ENCODE peak calls at places on chromosomes 12 and 14, in five cellular contexts. One of them, this sample, is unnamed.

GRCh38 chr12:81086342-81086741 is 8.5 kb downstream of the ACSS3 start:
- DNase-seq in ELF-1: peak
- DNase-seq in T-helper 17 cell: no peak
- DNase-seq in NCI-H460: no peak
- DNase-seq in stimulated activated CD4-positive, alpha-beta T cell treated with anti-CD3 and anti-CD28 coated beads, Interleukin-2, amount 100 ng/mL, for 24 hours: no peak
- DNase-seq in this sample: no peak

GRCh38 chr12:25100738-25101445 is 94.1 kb downstream of the DNAI7 start:
- DNase-seq in T-helper 17 cell: no peak
- DNase-seq in ELF-1: no peak
- DNase-seq in NCI-H460: no peak
- DNase-seq in stimulated activated CD4-positive, alpha-beta T cell treated with anti-CD3 and anti-CD28 coated beads, Interleukin-2, amount 100 ng/mL, for 24 hours: no peak
- DNase-seq in this sample: no peak

GRCh38 chr12:109156586-109156985 is 40.2 kb downstream of the ACACB start:
- DNase-seq in ELF-1: no peak
- DNase-seq in stimulated activated CD4-positive, alpha-beta T cell treated with anti-CD3 and anti-CD28 coated beads, Interleukin-2, amount 100 ng/mL, for 24 hours: no peak
- DNase-seq in T-helper 17 cell: no peak
- DNase-seq in NCI-H460: no peak
- DNase-seq in this sample: no peak

GRCh38 chr12:124722871-124723270 is 140.8 kb downstream of the SCARB1 start:
- DNase-seq in stimulated activated CD4-positive, alpha-beta T cell treated with anti-CD3 and anti-CD28 coated beads, Interleukin-2, amount 100 ng/mL, for 24 hours: no peak
- DNase-seq in NCI-H460: no peak
- DNase-seq in ELF-1: no peak
- DNase-seq in T-helper 17 cell: no peak
- DNase-seq in this sample: no peak

GRCh38 chr14:38016497-38016896 is 191.2 kb upstream of the SSTR1 start:
- DNase-seq in NCI-H460: no peak
- DNase-seq in ELF-1: no peak
- DNase-seq in stimulated activated CD4-positive, alpha-beta T cell treated with anti-CD3 and anti-CD28 coated beads, Interleukin-2, amount 100 ng/mL, for 24 hours: no peak
- DNase-seq in T-helper 17 cell: no peak
- DNase-seq in this sample: no peak

GRCh38 chr14:83342590-83342989 is 1808.9 kb upstream of the SEL1L start:
- DNase-seq in stimulated activated CD4-positive, alpha-beta T cell treated with anti-CD3 and anti-CD28 coated beads, Interleukin-2, amount 100 ng/mL, for 24 hours: no peak
- DNase-seq in NCI-H460: no peak
- DNase-seq in ELF-1: no peak
- DNase-seq in T-helper 17 cell: no peak
- DNase-seq in this sample: peak

GRCh38 chr12:72077111-72077820 is 138.6 kb downstream of the TPH2 start:
- DNase-seq in ELF-1: no peak
- DNase-seq in T-helper 17 cell: no peak
- DNase-seq in stimulated activated CD4-positive, alpha-beta T cell treated with anti-CD3 and anti-CD28 coated beads, Interleukin-2, amount 100 ng/mL, for 24 hours: no peak
- DNase-seq in NCI-H460: no peak
- DNase-seq in this sample: no peak

GRCh38 chr14:77825895-77826519 is 26.1 kb downstream of the ADCK1 start:
- DNase-seq in NCI-H460: no peak
- DNase-seq in stimulated activated CD4-positive, alpha-beta T cell treated with anti-CD3 and anti-CD28 coated beads, Interleukin-2, amount 100 ng/mL, for 24 hours: no peak
- DNase-seq in ELF-1: no peak
- DNase-seq in T-helper 17 cell: no peak
- DNase-seq in this sample: no peak

GRCh38 chr12:54211920-54212319 is 23.1 kb upstream of the SMUG1 start:
- DNase-seq in stimulated activated CD4-positive, alpha-beta T cell treated with anti-CD3 and anti-CD28 coated beads, Interleukin-2, amount 100 ng/mL, for 24 hours: no peak
- DNase-seq in ELF-1: no peak
- DNase-seq in NCI-H460: no peak
- DNase-seq in T-helper 17 cell: no peak
- DNase-seq in this sample: no peak

GRCh38 chr14:54902521-54903420 is at the start of gene GCH1:
- DNase-seq in NCI-H460: peak
- DNase-seq in T-helper 17 cell: peak
- DNase-seq in stimulated activated CD4-positive, alpha-beta T cell treated with anti-CD3 and anti-CD28 coated beads, Interleukin-2, amount 100 ng/mL, for 24 hours: peak
- DNase-seq in ELF-1: peak
- DNase-seq in this sample: peak

GRCh38 chr12:110546339-110546738 is 36.8 kb downstream of the PPTC7 start:
- DNase-seq in stimulated activated CD4-positive, alpha-beta T cell treated with anti-CD3 and anti-CD28 coated beads, Interleukin-2, amount 100 ng/mL, for 24 hours: no peak
- DNase-seq in ELF-1: no peak
- DNase-seq in T-helper 17 cell: no peak
- DNase-seq in NCI-H460: no peak
- DNase-seq in this sample: no peak

GRCh38 chr12:32399045-32399372 is 349 bp upstream of the FGD4 start:
- DNase-seq in T-helper 17 cell: no peak
- DNase-seq in NCI-H460: no peak
- DNase-seq in stimulated activated CD4-positive, alpha-beta T cell treated with anti-CD3 and anti-CD28 coated beads, Interleukin-2, amount 100 ng/mL, for 24 hours: no peak
- DNase-seq in ELF-1: no peak
- DNase-seq in this sample: no peak

GRCh38 chr12:97594236-97594635 is 131.6 kb downstream of the RMST start:
- DNase-seq in NCI-H460: no peak
- DNase-seq in T-helper 17 cell: no peak
- DNase-seq in stimulated activated CD4-positive, alpha-beta T cell treated with anti-CD3 and anti-CD28 coated beads, Interleukin-2, amount 100 ng/mL, for 24 hours: no peak
- DNase-seq in ELF-1: no peak
- DNase-seq in this sample: no peak

GRCh38 chr12:26623136-26623535 is 209.9 kb downstream of the ITPR2 start:
- DNase-seq in NCI-H460: no peak
- DNase-seq in T-helper 17 cell: no peak
- DNase-seq in stimulated activated CD4-positive, alpha-beta T cell treated with anti-CD3 and anti-CD28 coated beads, Interleukin-2, amount 100 ng/mL, for 24 hours: no peak
- DNase-seq in ELF-1: no peak
- DNase-seq in this sample: no peak

GRCh38 chr14:25394356-25394755 is 344.4 kb upstream of the STXBP6 start:
- DNase-seq in ELF-1: no peak
- DNase-seq in T-helper 17 cell: no peak
- DNase-seq in stimulated activated CD4-positive, alpha-beta T cell treated with anti-CD3 and anti-CD28 coated beads, Interleukin-2, amount 100 ng/mL, for 24 hours: no peak
- DNase-seq in NCI-H460: no peak
- DNase-seq in this sample: no peak

GRCh38 chr12:46133751-46134150 is 135.1 kb downstream of the SLC38A1 start:
- DNase-seq in stimulated activated CD4-positive, alpha-beta T cell treated with anti-CD3 and anti-CD28 coated beads, Interleukin-2, amount 100 ng/mL, for 24 hours: no peak
- DNase-seq in ELF-1: no peak
- DNase-seq in NCI-H460: no peak
- DNase-seq in T-helper 17 cell: no peak
- DNase-seq in this sample: no peak

GRCh38 chr12:74890237-74890599 is 319.4 kb downstream of the KCNC2 start:
- DNase-seq in NCI-H460: peak
- DNase-seq in T-helper 17 cell: no peak
- DNase-seq in stimulated activated CD4-positive, alpha-beta T cell treated with anti-CD3 and anti-CD28 coated beads, Interleukin-2, amount 100 ng/mL, for 24 hours: no peak
- DNase-seq in ELF-1: no peak
- DNase-seq in this sample: no peak

GRCh38 chr14:92549853-92550244 is 36.3 kb downstream of the RIN3 start:
- DNase-seq in NCI-H460: no peak
- DNase-seq in T-helper 17 cell: no peak
- DNase-seq in ELF-1: peak
- DNase-seq in stimulated activated CD4-positive, alpha-beta T cell treated with anti-CD3 and anti-CD28 coated beads, Interleukin-2, amount 100 ng/mL, for 24 hours: no peak
- DNase-seq in this sample: no peak

GRCh38 chr12:101857043-101857558 is 20.3 kb upstream of the DRAM1 start:
- DNase-seq in ELF-1: no peak
- DNase-seq in T-helper 17 cell: no peak
- DNase-seq in stimulated activated CD4-positive, alpha-beta T cell treated with anti-CD3 and anti-CD28 coated beads, Interleukin-2, amount 100 ng/mL, for 24 hours: no peak
- DNase-seq in NCI-H460: no peak
- DNase-seq in this sample: no peak

GRCh38 chr14:25400607-25401206 is 350.8 kb upstream of the STXBP6 start:
- DNase-seq in NCI-H460: peak
- DNase-seq in ELF-1: no peak
- DNase-seq in stimulated activated CD4-positive, alpha-beta T cell treated with anti-CD3 and anti-CD28 coated beads, Interleukin-2, amount 100 ng/mL, for 24 hours: peak
- DNase-seq in T-helper 17 cell: no peak
- DNase-seq in this sample: peak

GRCh38 chr12:108821407-108822397 is 35.7 kb downstream of the SSH1 start:
- DNase-seq in ELF-1: no peak
- DNase-seq in stimulated activated CD4-positive, alpha-beta T cell treated with anti-CD3 and anti-CD28 coated beads, Interleukin-2, amount 100 ng/mL, for 24 hours: no peak
- DNase-seq in T-helper 17 cell: no peak
- DNase-seq in NCI-H460: no peak
- DNase-seq in this sample: no peak

GRCh38 chr14:88322505-88323085 is 474 bp downstream of the KCNK10 start:
- DNase-seq in stimulated activated CD4-positive, alpha-beta T cell treated with anti-CD3 and anti-CD28 coated beads, Interleukin-2, amount 100 ng/mL, for 24 hours: no peak
- DNase-seq in ELF-1: no peak
- DNase-seq in T-helper 17 cell: no peak
- DNase-seq in NCI-H460: no peak
- DNase-seq in this sample: no peak

GRCh38 chr12:70919597-70920035 is 922 bp downstream of the PTPRR start:
- DNase-seq in NCI-H460: peak
- DNase-seq in stimulated activated CD4-positive, alpha-beta T cell treated with anti-CD3 and anti-CD28 coated beads, Interleukin-2, amount 100 ng/mL, for 24 hours: no peak
- DNase-seq in T-helper 17 cell: no peak
- DNase-seq in ELF-1: peak
- DNase-seq in this sample: no peak

GRCh38 chr14:91318911-91319310 is 74.4 kb upstream of the GPR68 start:
- DNase-seq in T-helper 17 cell: no peak
- DNase-seq in NCI-H460: no peak
- DNase-seq in stimulated activated CD4-positive, alpha-beta T cell treated with anti-CD3 and anti-CD28 coated beads, Interleukin-2, amount 100 ng/mL, for 24 hours: no peak
- DNase-seq in ELF-1: no peak
- DNase-seq in this sample: no peak

GRCh38 chr12:67358686-67359374 is 89.7 kb downstream of the CAND1 start:
- DNase-seq in T-helper 17 cell: no peak
- DNase-seq in stimulated activated CD4-positive, alpha-beta T cell treated with anti-CD3 and anti-CD28 coated beads, Interleukin-2, amount 100 ng/mL, for 24 hours: no peak
- DNase-seq in NCI-H460: no peak
- DNase-seq in ELF-1: no peak
- DNase-seq in this sample: no peak

GRCh38 chr12:77725611-77726010 is 105.1 kb upstream of the NAV3 start:
- DNase-seq in stimulated activated CD4-positive, alpha-beta T cell treated with anti-CD3 and anti-CD28 coated beads, Interleukin-2, amount 100 ng/mL, for 24 hours: no peak
- DNase-seq in NCI-H460: no peak
- DNase-seq in ELF-1: no peak
- DNase-seq in T-helper 17 cell: no peak
- DNase-seq in this sample: no peak

GRCh38 chr14:69460093-69460701 is 24.3 kb upstream of the PLEKHD1 start:
- DNase-seq in T-helper 17 cell: no peak
- DNase-seq in NCI-H460: peak
- DNase-seq in ELF-1: no peak
- DNase-seq in stimulated activated CD4-positive, alpha-beta T cell treated with anti-CD3 and anti-CD28 coated beads, Interleukin-2, amount 100 ng/mL, for 24 hours: peak
- DNase-seq in this sample: no peak